ENCODE peak calls at places on chromosomes 3 and 15, in nine cellular contexts. One of them, this sample, is unnamed. For H3K9me3, the result is how much of the 10 kb centered on the place peaks cover.

GRCh38 chr3:28745904-28746617 is 397.4 kb upstream of the AZI2 start:
- DNase-seq in thyroid gland: no peak
- DNase-seq in neural progenitor cell: no peak
- DNase-seq in BE2C: no peak
- DNase-seq in A673: peak
- DNase-seq in upper lobe of left lung: no peak
- DNase-seq in thoracic aorta: no peak
- DNase-seq in pancreas: no peak
- DNase-seq in CD8-positive, alpha-beta T cell: no peak
- DNase-seq in this sample: no peak

GRCh38 chr15:38212759-38213158 is 39.9 kb upstream of the SPRED1 start:
- DNase-seq in upper lobe of left lung: no peak
- DNase-seq in neural progenitor cell: no peak
- DNase-seq in thoracic aorta: no peak
- DNase-seq in pancreas: no peak
- DNase-seq in BE2C: no peak
- DNase-seq in CD8-positive, alpha-beta T cell: no peak
- DNase-seq in A673: no peak
- DNase-seq in thyroid gland: no peak
- DNase-seq in this sample: no peak

GRCh38 chr3:14540209-14540575 is at the start of gene GRIP2:
- DNase-seq in thyroid gland: no peak
- DNase-seq in A673: peak
- DNase-seq in upper lobe of left lung: no peak
- DNase-seq in CD8-positive, alpha-beta T cell: no peak
- DNase-seq in neural progenitor cell: no peak
- DNase-seq in BE2C: no peak
- DNase-seq in pancreas: no peak
- DNase-seq in thoracic aorta: no peak
- DNase-seq in this sample: no peak

GRCh38 chr3:161265916-161266571 is 44.9 kb downstream of the NMD3 start:
- DNase-seq in thyroid gland: no peak
- DNase-seq in thoracic aorta: no peak
- DNase-seq in A673: peak
- DNase-seq in BE2C: no peak
- DNase-seq in upper lobe of left lung: no peak
- DNase-seq in pancreas: no peak
- DNase-seq in neural progenitor cell: no peak
- DNase-seq in CD8-positive, alpha-beta T cell: no peak
- DNase-seq in this sample: no peak

GRCh38 chr3:59817511-59817910 is 767.7 kb upstream of the CFAP20DC start:
- DNase-seq in thoracic aorta: no peak
- DNase-seq in A673: no peak
- DNase-seq in BE2C: no peak
- DNase-seq in pancreas: no peak
- DNase-seq in CD8-positive, alpha-beta T cell: no peak
- DNase-seq in thyroid gland: no peak
- DNase-seq in neural progenitor cell: no peak
- DNase-seq in upper lobe of left lung: no peak
- DNase-seq in this sample: no peak

GRCh38 chr3:198028718-198029117 is 68.7 kb downstream of the LMLN start:
- DNase-seq in thoracic aorta: no peak
- DNase-seq in thyroid gland: no peak
- DNase-seq in A673: no peak
- DNase-seq in upper lobe of left lung: no peak
- DNase-seq in neural progenitor cell: no peak
- DNase-seq in CD8-positive, alpha-beta T cell: no peak
- DNase-seq in pancreas: no peak
- DNase-seq in BE2C: no peak
- DNase-seq in this sample: no peak

GRCh38 chr3:173584834-173585831 is 187.6 kb downstream of the NLGN1 start:
- DNase-seq in upper lobe of left lung: no peak
- DNase-seq in thoracic aorta: no peak
- DNase-seq in A673: peak
- DNase-seq in neural progenitor cell: peak
- DNase-seq in thyroid gland: peak
- DNase-seq in pancreas: peak
- DNase-seq in CD8-positive, alpha-beta T cell: no peak
- DNase-seq in BE2C: peak
- DNase-seq in this sample: no peak

GRCh38 chr3:149401926-149402310 is 24.5 kb upstream of the TM4SF1 start:
- DNase-seq in thyroid gland: no peak
- DNase-seq in thoracic aorta: no peak
- DNase-seq in CD8-positive, alpha-beta T cell: no peak
- DNase-seq in upper lobe of left lung: no peak
- DNase-seq in neural progenitor cell: no peak
- DNase-seq in pancreas: no peak
- DNase-seq in A673: no peak
- DNase-seq in BE2C: no peak
- DNase-seq in this sample: no peak

GRCh38 chr3:69535613-69536012 is 149.7 kb upstream of the FRMD4B start:
- DNase-seq in pancreas: no peak
- DNase-seq in A673: no peak
- DNase-seq in neural progenitor cell: no peak
- DNase-seq in BE2C: no peak
- DNase-seq in CD8-positive, alpha-beta T cell: no peak
- DNase-seq in upper lobe of left lung: no peak
- DNase-seq in thoracic aorta: no peak
- DNase-seq in thyroid gland: no peak
- DNase-seq in this sample: no peak

GRCh38 chr3:120145498-120146285 is 51.4 kb upstream of the GSK3B start:
- DNase-seq in pancreas: no peak
- DNase-seq in A673: peak
- DNase-seq in neural progenitor cell: no peak
- DNase-seq in thyroid gland: no peak
- DNase-seq in BE2C: no peak
- DNase-seq in upper lobe of left lung: no peak
- DNase-seq in CD8-positive, alpha-beta T cell: no peak
- DNase-seq in thoracic aorta: no peak
- DNase-seq in this sample: peak

GRCh38 chr15:48190932-48191573 is 412 bp upstream of the CTXN2 start:
- DNase-seq in thoracic aorta: peak
- DNase-seq in pancreas: peak
- DNase-seq in BE2C: peak
- DNase-seq in neural progenitor cell: peak
- DNase-seq in thyroid gland: peak
- DNase-seq in CD8-positive, alpha-beta T cell: no peak
- DNase-seq in upper lobe of left lung: peak
- DNase-seq in A673: peak
- DNase-seq in this sample: no peak

DNA sequence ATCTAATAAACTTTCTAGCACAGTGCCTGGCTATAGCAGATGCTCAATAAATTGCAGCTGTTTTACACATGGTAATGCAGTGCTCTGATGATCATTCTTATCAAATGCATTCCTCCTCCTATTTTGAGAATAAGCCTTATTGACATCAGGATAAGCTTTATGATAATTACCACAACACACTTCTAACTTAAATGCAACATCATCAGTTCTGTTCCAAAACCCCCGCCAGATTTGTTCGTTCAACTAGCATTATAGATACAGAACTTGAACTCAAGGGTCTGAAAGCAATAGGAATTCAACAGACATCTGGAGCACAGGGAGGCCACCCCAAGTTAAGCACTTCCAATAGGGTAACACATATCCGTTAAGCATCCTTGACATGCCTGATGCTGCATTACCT is 684.4 kb upstream of the LMCD1 start:
- DNase-seq in pancreas: no peak
- DNase-seq in neural progenitor cell: no peak
- DNase-seq in A673: no peak
- DNase-seq in thyroid gland: no peak
- DNase-seq in BE2C: no peak
- DNase-seq in CD8-positive, alpha-beta T cell: no peak
- DNase-seq in thoracic aorta: no peak
- DNase-seq in upper lobe of left lung: no peak
- DNase-seq in this sample: no peak
- H3K9me3 ChIP-seq in pancreas: under half
- H3K9me3 ChIP-seq in neural progenitor cell: under half
- H3K9me3 ChIP-seq in A673: under half
- H3K9me3 ChIP-seq in thyroid gland: under half
- H3K9me3 ChIP-seq in BE2C: under half
- H3K9me3 ChIP-seq in CD8-positive, alpha-beta T cell: under half
- H3K9me3 ChIP-seq in thoracic aorta: under half
- H3K9me3 ChIP-seq in upper lobe of left lung: under half
- H3K9me3 ChIP-seq in this sample: under half

GRCh38 chr3:42731476-42732195 is 29.0 kb upstream of the HHATL start:
- DNase-seq in thyroid gland: no peak
- DNase-seq in CD8-positive, alpha-beta T cell: no peak
- DNase-seq in A673: no peak
- DNase-seq in thoracic aorta: no peak
- DNase-seq in pancreas: no peak
- DNase-seq in BE2C: no peak
- DNase-seq in neural progenitor cell: no peak
- DNase-seq in upper lobe of left lung: no peak
- DNase-seq in this sample: no peak
- H3K9me3 ChIP-seq in thyroid gland: under half
- H3K9me3 ChIP-seq in CD8-positive, alpha-beta T cell: under half
- H3K9me3 ChIP-seq in A673: under half
- H3K9me3 ChIP-seq in thoracic aorta: under half
- H3K9me3 ChIP-seq in pancreas: under half
- H3K9me3 ChIP-seq in BE2C: under half
- H3K9me3 ChIP-seq in neural progenitor cell: under half
- H3K9me3 ChIP-seq in upper lobe of left lung: under half
- H3K9me3 ChIP-seq in this sample: under half

GRCh38 chr3:157188391-157188790 is 28.4 kb upstream of the CCNL1 start:
- DNase-seq in thyroid gland: no peak
- DNase-seq in upper lobe of left lung: no peak
- DNase-seq in CD8-positive, alpha-beta T cell: no peak
- DNase-seq in pancreas: no peak
- DNase-seq in neural progenitor cell: no peak
- DNase-seq in thoracic aorta: no peak
- DNase-seq in A673: no peak
- DNase-seq in BE2C: no peak
- DNase-seq in this sample: no peak
- H3K9me3 ChIP-seq in thyroid gland: under half
- H3K9me3 ChIP-seq in upper lobe of left lung: under half
- H3K9me3 ChIP-seq in CD8-positive, alpha-beta T cell: under half
- H3K9me3 ChIP-seq in pancreas: under half
- H3K9me3 ChIP-seq in neural progenitor cell: under half
- H3K9me3 ChIP-seq in thoracic aorta: under half
- H3K9me3 ChIP-seq in A673: under half
- H3K9me3 ChIP-seq in BE2C: under half
- H3K9me3 ChIP-seq in this sample: under half

GRCh38 chr3:177658354-177658753 is 461.1 kb upstream of the TBL1XR1 start:
- DNase-seq in thoracic aorta: no peak
- DNase-seq in BE2C: no peak
- DNase-seq in upper lobe of left lung: no peak
- DNase-seq in A673: no peak
- DNase-seq in CD8-positive, alpha-beta T cell: no peak
- DNase-seq in pancreas: no peak
- DNase-seq in neural progenitor cell: no peak
- DNase-seq in thyroid gland: peak
- DNase-seq in this sample: no peak
- H3K9me3 ChIP-seq in thoracic aorta: under half
- H3K9me3 ChIP-seq in BE2C: under half
- H3K9me3 ChIP-seq in upper lobe of left lung: under half
- H3K9me3 ChIP-seq in A673: under half
- H3K9me3 ChIP-seq in CD8-positive, alpha-beta T cell: under half
- H3K9me3 ChIP-seq in pancreas: under half
- H3K9me3 ChIP-seq in neural progenitor cell: under half
- H3K9me3 ChIP-seq in thyroid gland: under half
- H3K9me3 ChIP-seq in this sample: under half

GRCh38 chr3:32084870-32085269 is 21.6 kb upstream of the GPD1L start:
- DNase-seq in thoracic aorta: no peak
- DNase-seq in upper lobe of left lung: no peak
- DNase-seq in neural progenitor cell: no peak
- DNase-seq in thyroid gland: no peak
- DNase-seq in CD8-positive, alpha-beta T cell: no peak
- DNase-seq in A673: no peak
- DNase-seq in BE2C: no peak
- DNase-seq in pancreas: no peak
- DNase-seq in this sample: no peak
- H3K9me3 ChIP-seq in thoracic aorta: under half
- H3K9me3 ChIP-seq in upper lobe of left lung: under half
- H3K9me3 ChIP-seq in neural progenitor cell: under half
- H3K9me3 ChIP-seq in thyroid gland: under half
- H3K9me3 ChIP-seq in CD8-positive, alpha-beta T cell: under half
- H3K9me3 ChIP-seq in A673: under half
- H3K9me3 ChIP-seq in BE2C: under half
- H3K9me3 ChIP-seq in pancreas: under half
- H3K9me3 ChIP-seq in this sample: under half

This sample was measured in HCT116.